ENCODE peak calls at places on chromosomes 16 and 17, in four cellular contexts. One of them, this sample, is unnamed.

GRCh38 chr16:28524544-28525179 is 14.1 kb downstream of the NUPR1 start:
- DNase-seq in A172: no peak
- DNase-seq in neural progenitor cell: no peak
- DNase-seq in activated T-cell treated with anti-CD3 and anti-CD28 coated beads, Interleukin-2, amount 50 U/mL, for 1 hour: no peak
- DNase-seq in this sample: no peak

GRCh38 chr17:51948128-51948527 is 210.4 kb downstream of the CA10 start:
- DNase-seq in neural progenitor cell: no peak
- DNase-seq in A172: no peak
- DNase-seq in activated T-cell treated with anti-CD3 and anti-CD28 coated beads, Interleukin-2, amount 50 U/mL, for 1 hour: no peak
- DNase-seq in this sample: no peak

GRCh38 chr17:489758-490329 is 137.2 kb upstream of the RPH3AL start:
- DNase-seq in A172: peak
- DNase-seq in neural progenitor cell: peak
- DNase-seq in activated T-cell treated with anti-CD3 and anti-CD28 coated beads, Interleukin-2, amount 50 U/mL, for 1 hour: peak
- DNase-seq in this sample: peak

GRCh38 chr17:49447603-49448325 is 33.1 kb upstream of the PHB1 start:
- DNase-seq in neural progenitor cell: no peak
- DNase-seq in A172: no peak
- DNase-seq in activated T-cell treated with anti-CD3 and anti-CD28 coated beads, Interleukin-2, amount 50 U/mL, for 1 hour: no peak
- DNase-seq in this sample: no peak

GRCh38 chr17:67017895-67018294 is 26.5 kb upstream of the CACNG1 start:
- DNase-seq in A172: no peak
- DNase-seq in neural progenitor cell: no peak
- DNase-seq in activated T-cell treated with anti-CD3 and anti-CD28 coated beads, Interleukin-2, amount 50 U/mL, for 1 hour: no peak
- DNase-seq in this sample: no peak

GRCh38 chr16:30024451-30024850 is 1.5 kb downstream of the C16orf92 start:
- DNase-seq in neural progenitor cell: no peak
- DNase-seq in activated T-cell treated with anti-CD3 and anti-CD28 coated beads, Interleukin-2, amount 50 U/mL, for 1 hour: no peak
- DNase-seq in A172: no peak
- DNase-seq in this sample: no peak

GRCh38 chr17:80774643-80775281 is 216.9 kb upstream of the CHMP6 start:
- DNase-seq in A172: no peak
- DNase-seq in activated T-cell treated with anti-CD3 and anti-CD28 coated beads, Interleukin-2, amount 50 U/mL, for 1 hour: no peak
- DNase-seq in neural progenitor cell: no peak
- DNase-seq in this sample: no peak

GRCh38 chr16:3059041-3059722 is 6.3 kb upstream of the IL32 start:
- DNase-seq in activated T-cell treated with anti-CD3 and anti-CD28 coated beads, Interleukin-2, amount 50 U/mL, for 1 hour: peak
- DNase-seq in neural progenitor cell: peak
- DNase-seq in A172: peak
- DNase-seq in this sample: peak

GRCh38 chr16:1707193-1707790 is 1.3 kb downstream of the MAPK8IP3 start:
- DNase-seq in A172: no peak
- DNase-seq in neural progenitor cell: peak
- DNase-seq in activated T-cell treated with anti-CD3 and anti-CD28 coated beads, Interleukin-2, amount 50 U/mL, for 1 hour: peak
- DNase-seq in this sample: peak

GRCh38 chr17:63275318-63275967 is 170.7 kb downstream of the CYB561 start:
- DNase-seq in neural progenitor cell: no peak
- DNase-seq in A172: peak
- DNase-seq in activated T-cell treated with anti-CD3 and anti-CD28 coated beads, Interleukin-2, amount 50 U/mL, for 1 hour: no peak
- DNase-seq in this sample: peak

GRCh38 chr17:73255671-73256181 is 6.0 kb downstream of the CPSF4L start:
- DNase-seq in activated T-cell treated with anti-CD3 and anti-CD28 coated beads, Interleukin-2, amount 50 U/mL, for 1 hour: peak
- DNase-seq in A172: peak
- DNase-seq in neural progenitor cell: peak
- DNase-seq in this sample: no peak

GRCh38 chr16:89408315-89408714 is 82.0 kb downstream of the ANKRD11 start:
- DNase-seq in activated T-cell treated with anti-CD3 and anti-CD28 coated beads, Interleukin-2, amount 50 U/mL, for 1 hour: no peak
- DNase-seq in neural progenitor cell: no peak
- DNase-seq in A172: no peak
- DNase-seq in this sample: no peak

GRCh38 chr17:79612468-79613194 is 1.8 kb upstream of the RBFOX3 start:
- DNase-seq in A172: peak
- DNase-seq in neural progenitor cell: peak
- DNase-seq in activated T-cell treated with anti-CD3 and anti-CD28 coated beads, Interleukin-2, amount 50 U/mL, for 1 hour: peak
- DNase-seq in this sample: no peak

GRCh38 chr16:12188674-12189249 is 212.2 kb downstream of the SNX29 start:
- DNase-seq in A172: peak
- DNase-seq in neural progenitor cell: no peak
- DNase-seq in activated T-cell treated with anti-CD3 and anti-CD28 coated beads, Interleukin-2, amount 50 U/mL, for 1 hour: no peak
- DNase-seq in this sample: no peak

This sample was measured in astrocyte.